ENCODE peak calls at places on chromosomes 5 and 9, in five cellular contexts. One of them, this sample, is unnamed.

GRCh38 chr9:107638922-107639321 is 149.4 kb upstream of the KLF4 start:
- DNase-seq in K562: no peak
- DNase-seq in AG04449: peak; percentile 21
- DNase-seq in esophagus squamous epithelium: no peak
- DNase-seq in lower leg skin: peak; percentile 76
- DNase-seq in this sample: no peak

GRCh38 chr5:180860273-180860886 is 696 bp downstream of the ZFP62 start:
- DNase-seq in esophagus squamous epithelium: no peak
- DNase-seq in K562: peak; percentile 83
- DNase-seq in lower leg skin: peak; percentile 25
- DNase-seq in AG04449: no peak
- DNase-seq in this sample: no peak

GRCh38 chr5:115888027-115888426 is 46.3 kb downstream of the AP3S1 start:
- DNase-seq in AG04449: no peak
- DNase-seq in esophagus squamous epithelium: no peak
- DNase-seq in lower leg skin: no peak
- DNase-seq in K562: no peak
- DNase-seq in this sample: no peak

GRCh38 chr9:69816775-69817174 is 3.8 kb upstream of the CFAP95 start:
- DNase-seq in AG04449: no peak
- DNase-seq in K562: no peak
- DNase-seq in lower leg skin: no peak
- DNase-seq in esophagus squamous epithelium: no peak
- DNase-seq in this sample: no peak

GRCh38 chr5:39164529-39165402 is 54.6 kb downstream of the FYB1 start:
- DNase-seq in esophagus squamous epithelium: no peak
- DNase-seq in AG04449: no peak
- DNase-seq in lower leg skin: no peak
- DNase-seq in K562: peak; percentile 75
- DNase-seq in this sample: no peak

GRCh38 chr5:176700239-176700847 is 53.1 kb downstream of the TSPAN17 start:
- DNase-seq in esophagus squamous epithelium: no peak
- DNase-seq in AG04449: no peak
- DNase-seq in lower leg skin: no peak
- DNase-seq in K562: peak; percentile 40
- DNase-seq in this sample: no peak

GRCh38 chr5:176547811-176548210 is 1.3 kb upstream of the CDHR2 start:
- DNase-seq in K562: no peak
- DNase-seq in esophagus squamous epithelium: no peak
- DNase-seq in AG04449: no peak
- DNase-seq in lower leg skin: no peak
- DNase-seq in this sample: no peak

GRCh38 chr5:160463775-160464465 is 42.3 kb downstream of the PTTG1 start:
- DNase-seq in lower leg skin: no peak
- DNase-seq in K562: no peak
- DNase-seq in esophagus squamous epithelium: no peak
- DNase-seq in AG04449: no peak
- DNase-seq in this sample: no peak

DNA sequence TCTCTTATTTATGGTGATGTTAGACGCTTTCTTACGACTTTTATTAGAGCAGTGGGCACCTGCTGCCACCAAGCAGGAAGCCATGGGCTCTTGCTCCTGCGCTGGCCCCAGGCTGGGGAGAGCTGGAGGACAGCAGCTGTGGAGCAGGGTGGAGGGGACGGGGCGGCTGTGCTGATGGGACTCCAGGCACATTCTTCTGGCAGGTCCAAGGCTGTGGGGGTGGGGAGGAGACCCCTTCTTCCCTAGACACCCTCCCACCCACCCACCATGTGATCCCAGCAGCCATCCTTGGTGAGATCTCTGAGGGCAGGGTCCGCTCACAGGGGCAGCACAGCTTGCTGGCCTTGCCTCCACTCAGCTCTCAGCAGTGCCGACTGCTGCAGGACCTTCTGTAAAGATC is 192.6 kb upstream of the IRX4 start:
- DNase-seq in esophagus squamous epithelium: no peak
- DNase-seq in K562: no peak
- DNase-seq in lower leg skin: no peak
- DNase-seq in AG04449: no peak
- DNase-seq in this sample: peak; percentile 83
- TF ChIP-seq CTCF in esophagus squamous epithelium: no peak
- TF ChIP-seq CTCF in K562: no peak
- TF ChIP-seq CTCF in lower leg skin: no peak
- TF ChIP-seq CTCF in AG04449: no peak
- TF ChIP-seq CTCF in this sample: no peak

DNA sequence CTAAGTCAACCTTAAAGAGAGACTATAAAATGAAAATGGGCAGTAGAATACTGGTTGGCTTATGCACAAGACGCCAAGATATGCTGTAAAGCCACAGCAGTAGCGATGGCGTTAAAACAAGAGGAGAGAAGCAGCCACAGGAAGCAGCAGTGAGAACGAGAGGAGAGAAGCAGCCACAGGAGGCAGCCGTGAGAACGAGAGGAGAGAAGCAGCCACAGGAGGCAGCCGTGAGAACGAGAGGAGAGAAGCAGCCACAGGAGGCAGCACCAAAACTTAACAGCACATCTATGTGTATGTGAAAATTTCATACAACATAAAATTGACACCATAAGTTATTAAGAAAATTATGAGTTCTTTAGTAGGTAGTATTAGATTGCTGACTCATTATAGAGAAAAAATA is 2318.6 kb upstream of the ACO1 start:
- DNase-seq in K562: no peak
- DNase-seq in AG04449: no peak
- DNase-seq in esophagus squamous epithelium: no peak
- DNase-seq in lower leg skin: no peak
- DNase-seq in this sample: no peak
- TF ChIP-seq CTCF in K562: no peak
- TF ChIP-seq CTCF in AG04449: no peak
- TF ChIP-seq CTCF in esophagus squamous epithelium: no peak
- TF ChIP-seq CTCF in lower leg skin: no peak
- TF ChIP-seq CTCF in this sample: peak; percentile 51

GRCh38 chr9:132646726-132647125 is 23.1 kb downstream of the DDX31 start:
- DNase-seq in K562: no peak
- DNase-seq in esophagus squamous epithelium: no peak
- DNase-seq in AG04449: no peak
- DNase-seq in lower leg skin: no peak
- DNase-seq in this sample: no peak

GRCh38 chr9:132645306-132645705 is 24.5 kb downstream of the DDX31 start:
- DNase-seq in esophagus squamous epithelium: no peak
- DNase-seq in K562: no peak
- DNase-seq in lower leg skin: no peak
- DNase-seq in AG04449: no peak
- DNase-seq in this sample: no peak

GRCh38 chr9:132645711-132646110 is 24.1 kb downstream of the DDX31 start:
- DNase-seq in lower leg skin: no peak
- DNase-seq in K562: no peak
- DNase-seq in esophagus squamous epithelium: no peak
- DNase-seq in AG04449: no peak
- DNase-seq in this sample: no peak

GRCh38 chr9:132641216-132641615 is 28.6 kb downstream of the DDX31 start:
- DNase-seq in esophagus squamous epithelium: no peak
- DNase-seq in K562: no peak
- DNase-seq in lower leg skin: no peak
- DNase-seq in AG04449: no peak
- DNase-seq in this sample: no peak

GRCh38 chr9:132644251-132644650 is 25.5 kb downstream of the DDX31 start:
- DNase-seq in esophagus squamous epithelium: no peak
- DNase-seq in K562: peak; percentile 10
- DNase-seq in AG04449: no peak
- DNase-seq in lower leg skin: no peak
- DNase-seq in this sample: no peak
- TF ChIP-seq CTCF in esophagus squamous epithelium: no peak
- TF ChIP-seq CTCF in K562: no peak
- TF ChIP-seq CTCF in AG04449: no peak
- TF ChIP-seq CTCF in lower leg skin: no peak
- TF ChIP-seq CTCF in this sample: peak; percentile 34

GRCh38 chr5:9892696-9893095 is 262.5 kb upstream of the TAS2R1 start:
- DNase-seq in esophagus squamous epithelium: no peak
- DNase-seq in AG04449: no peak
- DNase-seq in lower leg skin: no peak
- DNase-seq in K562: no peak
- DNase-seq in this sample: no peak

GRCh38 chr5:9895305-9895650 is 265.1 kb upstream of the TAS2R1 start:
- DNase-seq in lower leg skin: no peak
- DNase-seq in K562: no peak
- DNase-seq in esophagus squamous epithelium: no peak
- DNase-seq in AG04449: no peak
- DNase-seq in this sample: no peak

GRCh38 chr5:9903806-9904205 is 273.7 kb upstream of the TAS2R1 start:
- DNase-seq in AG04449: no peak
- DNase-seq in K562: no peak
- DNase-seq in esophagus squamous epithelium: no peak
- DNase-seq in lower leg skin: no peak
- DNase-seq in this sample: no peak

GRCh38 chr5:9894571-9895304 is 264.6 kb upstream of the TAS2R1 start:
- DNase-seq in esophagus squamous epithelium: no peak
- DNase-seq in AG04449: no peak
- DNase-seq in K562: no peak
- DNase-seq in lower leg skin: no peak
- DNase-seq in this sample: no peak

DNA sequence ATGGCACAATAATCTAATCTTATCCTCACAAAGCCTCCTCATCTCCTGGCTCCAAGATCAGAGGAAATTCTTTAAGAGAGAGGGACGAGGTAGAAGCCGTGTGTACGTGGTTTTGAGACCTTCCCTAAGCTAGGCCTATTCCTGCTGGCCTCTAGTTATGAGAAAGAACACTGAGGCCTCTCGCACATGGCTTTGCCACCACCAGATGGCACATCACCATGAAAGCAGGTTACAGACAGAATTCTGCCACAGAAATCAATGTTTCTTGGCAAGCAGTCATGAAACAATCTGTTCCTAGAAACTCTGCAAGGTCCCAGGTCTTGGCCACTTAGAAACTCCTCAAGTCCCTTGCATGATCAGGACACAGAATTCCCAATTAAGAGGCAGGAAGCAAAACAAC is 268.2 kb upstream of the TAS2R1 start:
- DNase-seq in lower leg skin: no peak
- DNase-seq in K562: peak; percentile 7
- DNase-seq in AG04449: no peak
- DNase-seq in esophagus squamous epithelium: no peak
- DNase-seq in this sample: no peak
- TF ChIP-seq CTCF in lower leg skin: no peak
- TF ChIP-seq CTCF in K562: no peak
- TF ChIP-seq CTCF in AG04449: peak; percentile 71
- TF ChIP-seq CTCF in esophagus squamous epithelium: peak; percentile 23
- TF ChIP-seq CTCF in this sample: peak; percentile 80

DNA sequence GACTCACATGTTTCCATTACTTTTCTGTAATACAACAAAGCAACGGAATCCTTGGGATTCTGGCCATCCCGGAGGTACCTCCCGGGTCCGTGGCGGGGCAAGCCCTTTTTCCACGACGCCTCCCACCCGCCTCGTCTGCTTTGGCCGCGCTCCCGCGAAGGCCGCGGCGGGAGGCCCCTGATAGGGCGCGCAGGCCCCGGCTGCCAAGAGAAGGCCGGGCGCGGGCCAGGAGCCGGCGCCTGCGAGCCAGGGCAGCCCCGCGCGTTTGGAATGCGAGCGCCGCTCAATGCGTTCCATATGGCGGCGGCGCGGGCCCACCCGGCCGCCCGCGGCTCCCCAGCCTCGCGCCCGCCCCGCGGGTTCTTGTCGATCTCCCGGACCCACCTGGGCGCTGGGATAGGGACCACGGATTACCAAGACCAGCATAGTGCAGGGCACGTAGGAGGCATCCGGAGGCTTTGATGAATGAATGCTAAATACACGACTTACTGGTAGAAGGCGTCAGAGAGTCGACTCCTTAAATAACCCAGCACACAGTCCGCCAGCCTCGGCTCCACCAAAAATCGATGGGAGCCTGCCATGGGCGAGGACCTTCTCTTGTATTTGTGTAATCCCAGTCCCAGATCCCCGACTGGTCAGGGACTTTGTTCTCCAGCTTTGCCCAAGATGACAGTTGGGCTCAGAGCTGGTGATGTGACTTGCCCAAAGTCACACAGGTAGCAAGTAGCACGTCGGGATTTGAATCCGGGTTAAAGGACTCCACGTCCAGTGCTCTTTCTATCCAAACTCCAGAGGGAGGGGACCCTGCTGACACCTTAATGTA is 17.6 kb upstream of the PHF19 start:
- DNase-seq in esophagus squamous epithelium: no peak
- DNase-seq in K562: peak; percentile 24
- DNase-seq in lower leg skin: no peak
- DNase-seq in AG04449: no peak
- DNase-seq in this sample: no peak
- TF ChIP-seq CTCF in esophagus squamous epithelium: no peak
- TF ChIP-seq CTCF in K562: no peak
- TF ChIP-seq CTCF in lower leg skin: no peak
- TF ChIP-seq CTCF in AG04449: no peak
- TF ChIP-seq CTCF in this sample: no peak

DNA sequence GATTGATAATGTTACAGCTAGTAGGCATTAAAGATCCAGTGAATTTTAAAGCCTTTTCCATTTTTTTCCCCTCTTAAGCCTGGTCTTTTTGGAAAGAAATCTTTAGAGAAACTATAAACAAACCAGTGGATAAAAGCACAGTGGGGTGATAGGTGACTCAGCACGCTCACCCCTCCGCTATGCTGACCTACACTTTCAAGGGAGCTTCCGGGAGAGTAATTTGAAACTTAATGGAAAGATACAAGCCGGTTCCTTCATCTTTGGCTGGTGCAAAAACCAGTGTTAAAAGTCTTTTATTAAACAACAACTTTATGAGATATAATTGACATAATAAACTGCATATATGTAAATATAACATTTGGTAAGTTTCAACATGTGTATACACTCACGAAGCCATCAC is 27.0 kb upstream of the ALDOB start:
- DNase-seq in K562: peak; percentile 78
- DNase-seq in lower leg skin: no peak
- DNase-seq in AG04449: no peak
- DNase-seq in esophagus squamous epithelium: no peak
- DNase-seq in this sample: no peak
- TF ChIP-seq CTCF in K562: no peak
- TF ChIP-seq CTCF in lower leg skin: no peak
- TF ChIP-seq CTCF in AG04449: no peak
- TF ChIP-seq CTCF in esophagus squamous epithelium: no peak
- TF ChIP-seq CTCF in this sample: no peak

DNA sequence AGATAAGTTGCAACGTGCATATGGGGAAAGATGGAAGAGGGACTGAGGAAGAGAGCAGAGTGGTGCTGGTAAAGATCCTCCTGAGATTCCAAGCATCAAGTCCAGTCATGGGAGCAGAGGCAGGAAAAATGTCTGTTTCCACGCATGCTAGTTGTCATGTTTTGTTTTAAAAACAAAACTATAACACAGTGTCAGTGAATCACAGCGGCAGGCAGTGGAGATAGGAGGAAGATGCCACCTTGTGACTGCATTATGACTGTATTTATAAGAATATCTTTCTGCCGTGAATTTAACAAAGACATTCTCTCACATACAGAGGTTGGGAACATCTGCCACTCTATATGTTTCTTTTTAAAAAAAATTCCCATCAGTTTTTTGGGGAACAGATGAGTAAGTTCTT is 3.7 kb upstream of the SVEP1 start:
- DNase-seq in esophagus squamous epithelium: no peak
- DNase-seq in lower leg skin: no peak
- DNase-seq in K562: no peak
- DNase-seq in AG04449: no peak
- DNase-seq in this sample: no peak
- TF ChIP-seq CTCF in esophagus squamous epithelium: no peak
- TF ChIP-seq CTCF in lower leg skin: no peak
- TF ChIP-seq CTCF in K562: no peak
- TF ChIP-seq CTCF in AG04449: peak; percentile 11
- TF ChIP-seq CTCF in this sample: peak; percentile 71

GRCh38 chr9:129736334-129736733 is 16.5 kb downstream of the PTGES start:
- DNase-seq in AG04449: no peak
- DNase-seq in esophagus squamous epithelium: no peak
- DNase-seq in lower leg skin: no peak
- DNase-seq in K562: no peak
- DNase-seq in this sample: no peak
- TF ChIP-seq CTCF in AG04449: no peak
- TF ChIP-seq CTCF in esophagus squamous epithelium: no peak
- TF ChIP-seq CTCF in lower leg skin: no peak
- TF ChIP-seq CTCF in K562: no peak
- TF ChIP-seq CTCF in this sample: no peak

This sample was measured in chondrocyte.